ENCODE peak calls at places on chromosome 16, in seven cellular contexts. G, X, E, U, Z, L and S are unnamed samples.

GRCh38 chr16:53152321-53152720 is 97.5 kb downstream of the CHD9 start:
- DNase-seq in G (no peak), X (no peak), E (no peak), U (no peak), Z (no peak), L (no peak), S (no peak)

GRCh38 chr16:1167276-1168107 is 14.6 kb downstream of the CACNA1H start:
- DNase-seq in G (no peak), X (no peak), E (peak), U (peak), Z (no peak), L (peak), S (no peak)

GRCh38 chr16:67269766-67270165 is 9.6 kb upstream of the PLEKHG4 start:
- DNase-seq in G (no peak), X (no peak), E (no peak), U (no peak), Z (no peak), L (no peak), S (no peak)

GRCh38 chr16:84367750-84368320 is 503 bp upstream of the ATP2C2 start:
- DNase-seq in G (no peak), X (no peak), E (no peak), U (no peak), Z (no peak), L (peak), S (no peak)

GRCh38 chr16:83713597-83713996 is 94.2 kb upstream of the HSBP1 start:
- DNase-seq in G (no peak), X (no peak), E (no peak), U (peak), Z (peak), L (peak), S (no peak)

GRCh38 chr16:79610771-79611170 is 10.2 kb upstream of the MAF start:
- DNase-seq in G (no peak), X (no peak), E (no peak), U (no peak), Z (no peak), L (no peak), S (no peak)

GRCh38 chr16:21685034-21685455 is 21.3 kb downstream of the OTOA start:
- DNase-seq in G (no peak), X (no peak), E (peak), U (no peak), Z (peak), L (no peak), S (no peak)

GRCh38 chr16:71929048-71929447 is 33.7 kb downstream of the IST1 start:
- DNase-seq in G (no peak), X (no peak), E (no peak), U (no peak), Z (no peak), L (no peak), S (peak)

GRCh38 chr16:720990-721764 is at the start of gene ANTKMT:
- DNase-seq in G (peak), X (peak), E (peak), U (peak), Z (peak), L (peak), S (no peak)

GRCh38 chr16:11047057-11047456 is 102.7 kb downstream of the CLEC16A start:
- DNase-seq in G (no peak), X (no peak), E (no peak), U (no peak), Z (no peak), L (no peak), S (peak)

GRCh38 chr16:84759061-84759460 is 59.3 kb downstream of the USP10 start:
- DNase-seq in G (no peak), X (no peak), E (no peak), U (no peak), Z (no peak), L (no peak), S (no peak)

GRCh38 chr16:53680756-53681155 is 22.9 kb downstream of the RPGRIP1L start:
- DNase-seq in G (no peak), X (no peak), E (no peak), U (no peak), Z (no peak), L (no peak), S (no peak)

GRCh38 chr16:65377131-65377649 is 255.3 kb upstream of the CDH11 start:
- DNase-seq in G (no peak), X (no peak), E (no peak), U (no peak), Z (no peak), L (no peak), S (no peak)

GRCh38 chr16:89973235-89973634 is 24.7 kb downstream of the DEF8 start:
- DNase-seq in G (no peak), X (no peak), E (no peak), U (no peak), Z (no peak), L (no peak), S (no peak)

GRCh38 chr16:17062676-17063075 is 408.1 kb downstream of the XYLT1 start:
- DNase-seq in G (no peak), X (no peak), E (no peak), U (no peak), Z (no peak), L (no peak), S (no peak)

GRCh38 chr16:19137201-19137601 is 23.4 kb downstream of the ITPRIPL2 start:
- DNase-seq in G (no peak), X (no peak), E (no peak), U (no peak), Z (no peak), L (no peak), S (no peak)

GRCh38 chr16:20353379-20353778 is 864 bp upstream of the UMOD start:
- DNase-seq in G (no peak), X (no peak), E (no peak), U (no peak), Z (no peak), L (no peak), S (no peak)

GRCh38 chr16:73365010-73365409 is 317.1 kb upstream of the ZFHX3 start:
- DNase-seq in G (no peak), X (no peak), E (no peak), U (peak), Z (no peak), L (no peak), S (no peak)

DNA sequence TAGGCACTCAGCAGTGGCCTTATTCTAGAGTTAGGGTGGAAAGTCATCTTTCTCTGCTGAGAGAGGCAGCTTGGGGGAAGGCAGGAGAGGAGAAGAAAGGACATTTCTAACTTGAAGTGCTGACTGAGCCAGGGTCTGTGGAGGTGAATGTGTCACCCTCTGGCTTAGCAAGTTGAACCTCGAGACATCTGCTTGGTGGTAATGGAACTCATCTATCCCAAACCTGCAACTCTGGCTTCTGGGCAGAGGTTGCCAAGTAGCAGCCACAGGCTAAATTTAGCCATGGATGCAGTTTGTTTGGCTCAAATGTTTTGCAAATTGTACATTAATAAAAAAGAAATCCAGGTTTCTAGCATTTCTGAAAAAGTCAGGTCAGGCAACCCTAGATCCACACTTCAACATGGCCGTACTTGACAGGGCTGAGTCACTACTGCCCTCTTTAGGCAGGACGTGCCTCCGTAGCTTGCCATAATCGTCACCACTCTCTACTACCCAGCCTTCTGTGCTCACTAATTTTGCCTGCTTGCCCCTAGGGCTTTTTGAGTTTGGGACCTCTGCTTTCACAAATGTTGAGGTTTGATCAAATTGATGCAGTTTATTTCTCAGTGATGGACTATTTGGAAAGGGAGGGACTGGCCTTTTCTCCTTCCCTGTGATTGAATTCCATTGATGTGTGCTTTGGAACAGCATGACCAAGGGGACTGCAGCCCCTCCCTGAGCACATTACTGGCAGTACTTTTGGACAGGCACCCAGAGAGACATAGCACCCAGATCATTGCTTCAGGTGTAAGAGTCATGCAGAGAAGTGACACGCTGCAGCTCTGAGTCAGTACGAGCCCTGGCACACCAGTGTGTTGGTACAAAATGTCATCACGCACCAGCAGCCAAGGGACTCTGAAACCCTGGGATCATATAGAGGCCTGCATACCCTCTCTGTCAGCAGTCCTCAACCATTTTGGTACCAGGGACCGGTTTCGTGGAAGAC is 5.2 kb downstream of the CDH13 start:
- DNase-seq in G (no peak), X (no peak), E (peak), U (no peak), Z (peak), L (no peak), S (no peak)
- TF ChIP-seq CTCF in G (no peak), X (peak), E (peak), U (no peak), Z (peak), L (no peak), S (peak)

GRCh38 chr16:78325532-78325931 is 226.1 kb downstream of the WWOX start:
- DNase-seq in G (no peak), X (no peak), E (peak), U (no peak), Z (no peak), L (no peak), S (no peak)

GRCh38 chr16:78324649-78325274 is 225.3 kb downstream of the WWOX start:
- DNase-seq in G (no peak), X (no peak), E (peak), U (no peak), Z (no peak), L (no peak), S (no peak)

GRCh38 chr16:78317871-78318270 is 218.4 kb downstream of the WWOX start:
- DNase-seq in G (no peak), X (peak), E (no peak), U (no peak), Z (no peak), L (no peak), S (no peak)

GRCh38 chr16:78323315-78323714 is 223.9 kb downstream of the WWOX start:
- DNase-seq in G (no peak), X (no peak), E (no peak), U (no peak), Z (no peak), L (no peak), S (no peak)

GRCh38 chr16:78321611-78322010 is 222.2 kb downstream of the WWOX start:
- DNase-seq in G (no peak), X (no peak), E (no peak), U (no peak), Z (no peak), L (no peak), S (no peak)
- H3K4me3 ChIP-seq in G (no peak), X (no peak), E (no peak), U (no peak), Z (no peak), L (no peak), S (no peak)

GRCh38 chr16:12754824-12755543 is 48.7 kb downstream of the CPPED1 start:
- DNase-seq in G (no peak), X (no peak), E (no peak), U (no peak), Z (no peak), L (no peak), S (peak)
- TF ChIP-seq CTCF in G (no peak), X (no peak), E (no peak), U (no peak), Z (no peak), L (no peak), S (no peak)

DNA sequence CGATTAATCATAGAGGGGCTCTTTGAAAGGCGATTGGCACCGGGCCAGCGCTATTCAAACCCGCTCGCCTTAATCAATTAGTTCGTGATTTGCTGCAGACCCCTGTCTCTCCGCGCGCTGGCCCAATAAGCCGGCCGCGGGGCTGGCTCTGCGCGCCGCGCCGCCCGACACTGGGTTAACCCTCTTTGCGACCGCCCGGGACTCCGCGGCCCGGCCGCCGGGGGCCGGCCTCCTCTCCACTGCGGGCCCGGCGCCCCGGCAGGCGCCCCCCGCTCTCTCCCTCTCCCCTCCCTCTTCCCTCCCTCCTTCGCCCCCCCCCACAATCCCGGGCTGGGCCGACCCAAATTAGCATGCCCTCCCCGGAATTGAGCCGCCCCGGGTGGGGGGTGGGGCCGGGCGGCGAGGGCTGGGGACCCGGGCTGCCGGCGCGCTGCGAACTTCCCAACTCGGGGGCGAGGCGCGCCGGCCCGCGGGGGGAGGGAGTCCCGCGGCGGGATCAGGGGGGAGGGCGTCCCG is 423 bp upstream of the SALL1 start:
- DNase-seq in G (no peak), X (no peak), E (peak), U (peak), Z (no peak), L (no peak), S (no peak)
- H3K4me3 ChIP-seq in G (peak), X (peak), E (peak), U (peak), Z (no peak), L (no peak), S (peak)

DNA sequence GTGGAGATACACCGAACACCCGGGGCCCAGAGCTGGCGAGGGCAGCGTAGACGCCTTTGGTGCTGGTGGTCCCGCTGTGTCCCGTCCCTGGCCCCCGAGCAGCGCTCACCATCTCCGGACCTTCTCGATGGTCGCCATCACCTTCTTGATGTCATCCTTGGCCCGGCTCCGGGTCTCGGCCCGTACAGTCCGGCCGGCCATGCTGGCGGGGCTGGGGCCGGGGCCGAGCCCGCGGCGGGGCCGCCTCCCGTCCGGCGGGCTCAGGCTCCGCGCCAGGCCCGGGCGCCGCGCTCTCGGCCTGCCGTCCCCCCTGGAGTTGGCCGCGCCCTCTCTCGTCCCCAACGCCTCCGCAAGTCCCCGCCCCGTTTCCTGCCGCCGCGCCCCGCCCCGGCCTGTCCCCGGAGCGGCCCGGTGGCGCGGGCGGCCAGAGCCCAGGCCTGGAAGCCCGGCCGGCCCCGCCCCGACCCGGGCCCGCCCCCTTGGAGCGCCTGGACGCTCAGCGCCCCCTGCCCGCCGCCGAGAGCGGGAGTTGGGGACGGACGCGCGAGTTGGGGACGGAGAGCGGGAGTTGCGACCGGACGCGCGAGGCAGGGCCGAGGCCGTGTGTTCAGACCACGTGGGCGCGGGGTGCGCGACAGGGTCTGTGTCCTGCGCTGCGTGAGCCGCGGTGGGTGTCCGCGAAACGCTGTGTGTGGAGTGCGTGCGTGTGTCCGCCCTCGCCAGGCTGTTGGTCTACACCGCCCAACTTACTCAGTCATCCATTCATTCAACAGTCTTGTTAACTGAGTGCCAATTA is at the start of gene BCL7C:
- DNase-seq in G (peak), X (peak), E (peak), U (peak), Z (peak), L (peak), S (no peak)
- TF ChIP-seq CTCF in G (peak), X (peak), E (peak), U (peak), Z (peak), L (peak), S (peak)